ENCODE peak calls at places on chromosomes 4 and X, in ten cellular contexts. A is spleen; P is coronary artery; B is bronchial epithelial cell; X is AG04449; O is MG63; F is CD4-positive, alpha-beta memory T cell; N is pancreas; S is cardiac muscle cell; H is NT2/D1. K is an unnamed sample.

GRCh38 chr4:81852031-81852715 is 380.5 kb upstream of the RASGEF1B start:
- DNase-seq in A (no peak), P (no peak), B (no peak), X (no peak), O (no peak), F (no peak), N (no peak), S (no peak), H (no peak), K (no peak)

GRCh38 chr4:106256190-106256589 is 59.8 kb downstream of the TBCK start:
- DNase-seq in A (no peak), P (no peak), B (no peak), X (no peak), O (no peak), F (no peak), N (peak; percentile 49), S (no peak), H (no peak), K (no peak)

GRCh38 chr4:112817933-112818921 is 181.3 kb downstream of the LARP7 start:
- DNase-seq in A (peak; percentile 79), P (peak; percentile 82), B (peak; percentile 66), X (peak; percentile 64), O (peak; percentile 74), F (no peak), N (peak; percentile 56), S (peak; percentile 77), H (peak; percentile 80), K (no peak)

GRCh38 chr4:48129307-48130014 is 4.6 kb downstream of the TXK start:
- DNase-seq in A (peak; percentile 78), P (no peak), B (no peak), X (no peak), O (peak; percentile 7), F (no peak), N (no peak), S (no peak), H (no peak), K (no peak)

GRCh38 chrX:115173181-115173580 is 16.0 kb upstream of the RBMXL3 start:
- DNase-seq in A (no peak), P (no peak), B (no peak), X (no peak), O (no peak), F (no peak), N (no peak), S (no peak), H (peak; percentile 44), K (no peak)

GRCh38 chr4:107197121-107197520 is 161.0 kb upstream of the DKK2 start:
- DNase-seq in A (no peak), P (no peak), B (no peak), X (no peak), O (no peak), F (no peak), N (no peak), S (no peak), H (no peak), K (no peak)

GRCh38 chr4:178917756-178918155 is 1475.5 kb upstream of the AGA start:
- DNase-seq in A (no peak), P (no peak), B (no peak), X (no peak), O (no peak), F (no peak), N (no peak), S (no peak), H (peak; percentile 16), K (no peak)

GRCh38 chrX:97547873-97548578 is 664.3 kb downstream of the RPA4 start:
- DNase-seq in A (no peak), P (no peak), B (peak; percentile 17), X (no peak), O (no peak), F (no peak), N (no peak), S (no peak), H (no peak), K (no peak)

GRCh38 chr4:24971192-24971591 is 58.4 kb upstream of the CCDC149 start:
- DNase-seq in A (no peak), P (no peak), B (peak; percentile 85), X (no peak), O (no peak), F (no peak), N (no peak), S (no peak), H (no peak), K (no peak)

GRCh38 chr4:6221851-6222760 is 21.8 kb upstream of the JAKMIP1 start:
- DNase-seq in A (peak; percentile 73), P (peak; percentile 36), B (no peak), X (no peak), O (no peak), F (peak; percentile 11), N (peak; percentile 86), S (peak; percentile 86), H (peak; percentile 66), K (no peak)

GRCh38 chr4:20544645-20545044 is 155.6 kb upstream of the PACRGL start:
- DNase-seq in A (no peak), P (no peak), B (peak; percentile 52), X (no peak), O (no peak), F (no peak), N (no peak), S (peak; percentile 42), H (peak; percentile 16), K (peak; percentile 10)

GRCh38 chr4:108544504-108544903 is 75.9 kb upstream of the RPL34 start:
- DNase-seq in A (no peak), P (no peak), B (peak; percentile 99), X (no peak), O (no peak), F (no peak), N (no peak), S (no peak), H (no peak), K (no peak)

DNA sequence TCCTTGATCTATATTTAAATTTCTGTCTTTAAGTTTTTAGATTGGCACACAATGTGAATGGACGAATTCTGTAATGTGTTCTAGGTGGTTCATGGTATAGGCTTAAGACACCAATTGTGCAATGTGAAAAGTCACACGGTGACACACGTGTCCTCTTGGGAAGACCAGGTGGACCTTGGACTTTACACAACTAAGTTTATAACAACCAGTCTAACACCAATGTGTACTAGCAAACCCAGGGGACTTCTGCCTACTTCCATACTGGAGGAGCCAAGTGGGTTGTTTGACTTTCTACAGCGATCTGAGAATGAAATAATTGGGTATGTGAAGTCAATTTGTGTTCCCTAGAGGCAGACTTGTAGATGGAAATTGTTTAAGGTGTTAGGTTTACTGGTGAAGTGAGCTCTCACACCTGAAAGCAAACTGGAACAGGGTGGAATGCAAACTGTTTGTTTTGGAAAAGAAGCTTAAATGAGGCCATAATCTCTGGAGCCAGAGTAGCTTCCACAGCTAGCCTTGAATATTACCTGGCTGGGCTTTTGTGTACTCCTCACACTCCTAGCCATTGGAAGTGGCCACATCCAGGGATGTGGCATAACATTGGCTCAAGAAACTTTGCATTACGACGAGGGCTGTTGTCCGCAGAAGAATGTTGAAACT is 45.9 kb upstream of the WDR1 start:
- DNase-seq in A (no peak), P (no peak), B (no peak), X (no peak), O (no peak), F (no peak), N (no peak), S (no peak), H (no peak), K (no peak)
- H3K4me3 ChIP-seq in A (no peak overlapping the region), P (no peak overlapping the region), B (no peak overlapping the region), X (no peak overlapping the region), O (no peak overlapping the region), F (no peak overlapping the region), N (no peak overlapping the region), S (no peak overlapping the region), H (no peak overlapping the region), K (peak overlapping the region; percentile 37)

DNA sequence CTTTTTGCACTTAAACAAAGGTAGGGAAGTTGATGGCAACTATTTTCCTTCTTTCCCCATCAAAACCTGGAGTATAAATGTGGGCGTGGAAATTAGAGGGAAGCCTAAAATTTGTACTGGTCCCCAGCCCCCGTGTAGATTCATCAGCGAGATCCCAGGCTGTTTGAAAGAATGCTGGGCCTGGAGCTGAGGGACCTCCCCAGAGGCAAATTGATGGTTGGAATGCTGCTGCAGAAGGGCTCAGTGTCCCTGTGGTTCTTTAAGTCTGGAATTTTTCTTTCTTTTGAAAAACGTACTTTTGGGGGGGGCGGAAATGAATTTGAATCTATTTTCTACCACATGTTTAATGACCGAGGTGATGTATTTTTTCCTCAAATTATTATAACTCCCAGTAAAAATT is 197.2 kb downstream of the CBR4 start:
- DNase-seq in A (no peak), P (no peak), B (no peak), X (no peak), O (no peak), F (no peak), N (no peak), S (no peak), H (no peak), K (no peak)
- H3K4me3 ChIP-seq in A (no peak overlapping the region), P (peak overlapping the region; percentile 2), B (no peak overlapping the region), X (no peak overlapping the region), O (no peak overlapping the region), F (no peak overlapping the region), N (no peak overlapping the region), S (no peak overlapping the region), H (no peak overlapping the region), K (no peak overlapping the region)

GRCh38 chrX:23770142-23770541 is 12.8 kb upstream of the SAT1 start:
- DNase-seq in A (no peak), P (no peak), B (no peak), X (no peak), O (no peak), F (no peak), N (no peak), S (no peak), H (no peak), K (no peak)

GRCh38 chrX:23776363-23776762 is 6.6 kb upstream of the SAT1 start:
- DNase-seq in A (no peak), P (no peak), B (no peak), X (no peak), O (no peak), F (no peak), N (no peak), S (no peak), H (no peak), K (no peak)

GRCh38 chrX:23779025-23779424 is 3.9 kb upstream of the SAT1 start:
- DNase-seq in A (no peak), P (no peak), B (peak; percentile 91), X (no peak), O (peak; percentile 33), F (no peak), N (no peak), S (no peak), H (no peak), K (no peak)

DNA sequence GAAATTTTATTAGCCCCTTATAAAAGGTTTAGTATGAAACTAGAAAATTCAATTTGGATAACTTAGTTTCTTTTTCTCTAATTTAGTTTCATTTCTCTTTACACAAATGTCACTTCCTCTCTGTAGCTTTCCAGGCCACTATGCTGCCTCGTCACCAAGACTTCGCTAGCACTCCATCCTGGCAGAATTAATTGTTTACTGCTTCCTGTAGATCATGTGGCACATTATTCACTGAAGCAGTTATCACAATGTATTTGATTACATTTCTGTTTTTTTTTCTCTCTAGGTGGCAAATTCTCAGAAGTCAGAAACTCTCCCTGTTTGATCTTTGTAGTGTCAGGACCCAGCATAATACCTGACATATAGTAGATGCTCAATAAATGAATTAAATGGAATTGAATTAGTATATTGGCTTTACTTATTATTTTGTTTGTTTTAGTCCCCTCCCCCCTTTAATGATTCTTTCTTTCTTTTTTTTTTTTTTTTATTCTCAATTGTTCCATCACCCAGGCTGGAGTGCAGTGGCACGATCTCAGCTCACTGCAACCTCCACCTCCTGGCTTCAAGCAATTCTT is 9.3 kb upstream of the SAT1 start:
- DNase-seq in A (no peak), P (no peak), B (no peak), X (no peak), O (no peak), F (peak; percentile 79), N (no peak), S (no peak), H (no peak), K (no peak)
- H3K4me3 ChIP-seq in A (no peak overlapping the region), P (no peak overlapping the region), B (no peak overlapping the region), X (no peak overlapping the region), O (no peak overlapping the region), F (no peak overlapping the region), N (no peak overlapping the region), S (no peak overlapping the region), H (no peak overlapping the region), K (no peak overlapping the region)

GRCh38 chr4:88573286-88573994 is 18.8 kb upstream of the HERC3 start:
- DNase-seq in A (no peak), P (no peak), B (no peak), X (no peak), O (no peak), F (no peak), N (no peak), S (no peak), H (no peak), K (no peak)
- H3K4me3 ChIP-seq in A (no peak overlapping the region), P (no peak overlapping the region), B (no peak overlapping the region), X (no peak overlapping the region), O (no peak overlapping the region), F (no peak overlapping the region), N (no peak overlapping the region), S (no peak overlapping the region), H (no peak overlapping the region), K (no peak overlapping the region)

K was measured in Jurkat, Clone E6-1.